ENCODE peak calls at places on chromosomes 5 and 9, in five cellular contexts. B, S, N, D and U are unnamed samples.

GRCh38 chr9:97280755-97281330 is 26.6 kb upstream of the CCDC180 start:
- DNase-seq in B (no peak), N (no peak), D (no peak), S (no peak), U (no peak)

GRCh38 chr9:113876806-113877236 is 712 bp downstream of the ZNF618 start:
- DNase-seq in D (no peak), N (no peak), B (no peak), S (no peak), U (no peak)

GRCh38 chr5:9265391-9266287 is 280.2 kb downstream of the SEMA5A start:
- DNase-seq in B (no peak), S (no peak), N (no peak), D (peak; percentile 28), U (no peak)

GRCh38 chr5:138536665-138537315 is 6.2 kb downstream of the ETF1 start:
- DNase-seq in S (no peak), D (no peak), N (peak; percentile 40), B (no peak), U (no peak)

GRCh38 chr5:170636836-170637477 is 133.1 kb downstream of the KCNIP1 start:
- DNase-seq in N (no peak), B (no peak), S (peak; percentile 37), D (no peak), U (no peak)

GRCh38 chr9:69376651-69377050 is 51.6 kb downstream of the ENTREP1 start:
- DNase-seq in N (no peak), B (no peak), D (no peak), S (no peak), U (no peak)

GRCh38 chr5:170221319-170221718 is 11.5 kb upstream of the C5orf58 start:
- DNase-seq in N (no peak), S (no peak), D (no peak), B (no peak), U (no peak)

GRCh38 chr9:127898433-127899199 is 787 bp downstream of the ST6GALNAC6 start:
- DNase-seq in B (no peak), S (peak; percentile 85), N (peak; percentile 73), D (no peak), U (no peak)

GRCh38 chr5:112125910-112126309 is 293.2 kb downstream of the EPB41L4A start:
- DNase-seq in D (no peak), S (no peak), B (no peak), N (peak; percentile 19), U (no peak)

GRCh38 chr9:84978761-84979160 is 309.2 kb downstream of the NTRK2 start:
- DNase-seq in B (no peak), S (no peak), N (no peak), D (no peak), U (no peak)

GRCh38 chr5:93607367-93608258 is 24.6 kb downstream of the NR2F1 start:
- DNase-seq in N (peak; percentile 64), B (no peak), D (no peak), S (no peak), U (no peak)

GRCh38 chr9:2093920-2094597 is 78.9 kb downstream of the SMARCA2 start:
- DNase-seq in S (no peak), N (no peak), B (no peak), D (no peak), U (no peak)

GRCh38 chr5:93789173-93790070 is 48.0 kb upstream of the POU5F2 start:
- DNase-seq in N (no peak), D (no peak), B (no peak), S (no peak), U (no peak)

GRCh38 chr9:74974558-74974957 is 21.8 kb upstream of the C9orf40 start:
- DNase-seq in B (no peak), D (no peak), N (no peak), S (no peak), U (no peak)

GRCh38 chr9:95305770-95306492 is 11.6 kb downstream of the FANCC start:
- DNase-seq in B (no peak), S (no peak), N (no peak), D (no peak), U (no peak)

GRCh38 chr9:105341784-105342183 is 97.3 kb downstream of the SLC44A1 start:
- DNase-seq in D (no peak), S (no peak), B (no peak), N (no peak), U (no peak)

GRCh38 chr5:98989723-98990122 is 60.9 kb upstream of the CHD1 start:
- DNase-seq in N (no peak), D (no peak), S (no peak), B (no peak), U (no peak)

GRCh38 chr5:10913846-10914245 is 152.8 kb upstream of the DAP start:
- DNase-seq in S (no peak), D (no peak), B (no peak), N (no peak), U (no peak)

GRCh38 chr5:176693477-176693851 is 46.2 kb downstream of the TSPAN17 start:
- DNase-seq in S (no peak), D (no peak), N (no peak), B (no peak), U (no peak)

GRCh38 chr5:88544616-88545150 is 276.0 kb upstream of the TMEM161B start:
- DNase-seq in D (no peak), B (no peak), S (no peak), N (no peak), U (no peak)

GRCh38 chr9:137070906-137071275 is 534 bp upstream of the SAPCD2 start:
- DNase-seq in B (no peak), D (no peak), N (peak; percentile 77), S (no peak), U (no peak)

GRCh38 chr9:32603914-32604852 is 31.2 kb upstream of the NDUFB6 start:
- DNase-seq in N (no peak), S (no peak), B (no peak), D (no peak), U (no peak)

GRCh38 chr5:139633295-139634027 is 14.7 kb upstream of the CXXC5 start:
- DNase-seq in D (peak; percentile 54), N (peak; percentile 77), B (no peak), S (peak; percentile 85), U (peak; percentile 79)

GRCh38 chr5:78719504-78720233 is 71.1 kb upstream of the LHFPL2 start:
- DNase-seq in N (no peak), B (no peak), D (no peak), S (no peak), U (no peak)

DNA sequence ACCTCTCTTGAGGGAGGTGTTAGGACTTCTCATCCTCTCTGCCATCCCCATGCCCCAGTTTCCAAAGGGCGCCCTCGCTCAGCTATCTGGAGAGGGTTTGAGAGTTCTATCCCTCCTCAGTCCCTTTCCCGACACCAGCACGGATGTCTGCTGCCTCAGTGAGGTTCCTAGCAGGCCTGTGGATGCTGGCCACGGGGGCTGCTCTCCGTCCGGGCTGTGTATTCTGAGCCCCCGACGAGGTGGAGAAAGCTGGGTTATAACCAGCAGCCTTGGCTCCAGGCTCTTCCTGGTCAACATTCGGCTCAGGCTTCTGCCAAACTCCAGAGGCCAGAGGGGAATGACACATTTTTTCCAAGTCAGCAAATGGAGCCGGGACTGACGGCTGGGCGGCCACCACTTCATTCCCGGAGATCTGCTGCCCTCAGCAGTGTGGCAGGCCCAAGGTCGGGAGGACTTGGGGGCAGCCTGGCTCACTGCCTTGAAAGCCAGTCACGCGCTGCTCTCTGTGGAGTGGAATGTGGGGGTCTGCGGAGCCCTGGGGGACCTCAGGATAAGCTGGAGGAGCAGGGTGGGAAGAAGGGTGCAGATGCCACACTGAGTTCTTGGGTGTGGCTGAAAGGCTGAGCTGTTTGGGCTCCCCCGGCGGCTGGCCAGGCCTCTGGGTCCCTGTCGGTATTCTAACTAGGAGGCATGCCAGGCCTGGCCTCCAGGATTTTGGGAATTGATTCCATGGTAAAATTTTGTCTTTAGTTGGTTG is 27.4 kb downstream of the PTPA start:
- DNase-seq in S (peak; percentile 82), N (no peak), B (no peak), D (peak; percentile 44), U (no peak)
- TF ChIP-seq POLR2AphosphoS5 in S (peak; percentile 49), N (no peak), B (no peak), D (peak; percentile 39), U (no peak)

DNA sequence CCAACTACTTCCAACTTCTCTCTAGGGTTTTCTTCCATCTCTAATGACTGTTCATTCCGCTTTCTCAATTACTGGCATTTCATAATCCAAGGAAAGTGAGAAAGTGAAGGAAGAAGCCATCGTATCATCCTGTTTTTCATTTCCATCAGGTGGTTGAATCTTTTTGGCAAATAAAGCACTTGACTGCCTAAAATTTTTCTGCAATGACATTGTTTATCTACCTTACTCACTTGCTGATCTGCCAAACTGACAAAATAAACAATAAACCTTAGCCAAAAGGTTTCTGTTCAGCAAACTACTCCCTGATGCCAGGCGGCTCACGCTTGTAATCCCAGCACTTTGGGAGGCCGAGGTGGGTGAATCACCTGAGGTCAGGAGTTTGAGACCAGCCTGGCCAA is 18.4 kb downstream of the FNBP1 start:
- DNase-seq in D (peak; percentile 29), N (no peak), B (no peak), S (no peak), U (peak; percentile 85)
- H3K4me1 ChIP-seq in D (peaks cover 12% of the 10 kb centered on the region), N (peaks cover 8% of the 10 kb centered on the region), B (peaks cover 90% of the 10 kb centered on the region), S (peaks cover 92% of the 10 kb centered on the region), U (peaks cover 60% of the 10 kb centered on the region)

GRCh38 chr5:91381134-91381773 is 1.9 kb downstream of the ARRDC3 start:
- DNase-seq in D (no peak), B (no peak), S (no peak), N (no peak), U (no peak)

GRCh38 chr5:91379602-91380490 is 3.3 kb downstream of the ARRDC3 start:
- DNase-seq in S (peak; percentile 94), B (peak; percentile 49), D (peak; percentile 91), N (peak; percentile 89), U (peak; percentile 64)

GRCh38 chr5:91378683-91379601 is 4.2 kb downstream of the ARRDC3 start:
- DNase-seq in D (no peak), N (no peak), S (no peak), B (no peak), U (no peak)

GRCh38 chr5:91381774-91382492 is 1.2 kb downstream of the ARRDC3 start:
- DNase-seq in B (peak; percentile 41), N (peak; percentile 69), S (peak; percentile 87), D (peak; percentile 82), U (peak; percentile 66)

DNA sequence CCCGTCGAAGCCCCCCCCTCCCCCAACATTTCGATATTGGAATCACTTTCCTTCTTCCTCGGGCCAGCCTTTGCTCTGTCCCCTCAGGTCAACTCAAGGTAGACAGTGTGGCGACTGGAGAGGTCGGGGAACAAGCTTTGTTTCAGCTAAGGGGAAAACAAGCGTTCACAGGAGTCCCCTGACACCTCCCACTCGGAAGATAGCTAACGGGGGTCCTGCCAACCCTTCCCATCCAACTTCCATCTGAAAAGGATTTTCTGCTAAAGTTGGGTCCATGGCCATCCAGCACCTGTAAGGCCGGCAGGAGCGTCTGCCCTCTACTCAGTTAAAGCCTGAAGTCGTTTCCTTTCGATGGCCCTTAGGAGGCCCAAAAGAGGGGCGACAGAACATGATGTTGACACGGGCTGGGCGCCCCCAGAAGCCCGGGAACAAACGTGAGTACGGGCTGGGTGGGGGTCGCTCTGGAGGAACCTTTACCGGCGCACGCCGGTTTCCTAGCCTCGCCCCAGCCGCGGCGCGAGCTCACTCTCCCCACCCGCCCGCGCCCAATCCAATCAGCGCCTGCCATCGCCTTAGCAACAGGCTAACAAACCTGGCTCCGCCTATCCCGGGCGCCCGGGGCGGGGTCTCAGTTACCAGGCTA is 2.5 kb downstream of the ARRDC3 start:
- DNase-seq in N (peak; percentile 89), D (peak; percentile 99), S (peak; percentile 99), B (peak; percentile 67), U (peak; percentile 89)
- TF ChIP-seq POLR2AphosphoS5 in N (peak; percentile 20), D (peak; percentile 83), S (peak; percentile 98), B (peak; percentile 96), U (peak; percentile 77)

DNA sequence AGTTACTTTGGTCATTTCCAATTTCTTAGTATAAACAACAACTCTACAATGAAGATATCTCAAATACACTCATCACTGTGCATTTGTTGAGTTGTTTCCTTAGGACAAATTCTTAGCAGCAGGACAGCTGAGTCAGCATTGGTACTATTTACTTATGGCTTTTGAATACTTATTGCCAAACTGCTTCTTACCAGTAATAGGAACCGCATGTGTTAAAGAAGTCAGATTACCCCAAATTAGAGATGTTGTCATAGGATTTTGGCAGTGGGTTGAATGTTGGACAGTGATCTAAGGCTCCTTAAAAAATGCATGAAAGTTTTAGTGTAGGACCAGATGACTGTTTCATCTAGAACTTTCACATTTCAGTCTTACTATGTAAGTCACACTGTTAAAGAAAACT is 280.1 kb upstream of the DMRT1 start:
- DNase-seq in S (no peak), B (no peak), N (no peak), D (no peak), U (no peak)
- H3K4me1 ChIP-seq in S (no peaks in the 10 kb centered on the region), B (no peaks in the 10 kb centered on the region), N (no peaks in the 10 kb centered on the region), D (no peaks in the 10 kb centered on the region), U (peaks cover 7% of the 10 kb centered on the region)